ENCODE peak calls at places on chromosomes 6 and 20, in nine cellular contexts. O, F, S, C, P, Q, I, T and V are unnamed samples.

GRCh38 chr6:15246217-15247211 is 645 bp downstream of the JARID2 start:
- DNase-seq in O (no peak), F (peak), S (no peak), C (no peak), P (no peak), Q (no peak), I (no peak), T (no peak), V (no peak)

GRCh38 chr6:82492134-82492533 is 128.5 kb downstream of the TPBG start:
- DNase-seq in O (no peak), F (no peak), S (no peak), C (no peak), P (no peak), Q (no peak), I (no peak), T (no peak), V (no peak)

GRCh38 chr6:112298021-112298745 is 43.8 kb upstream of the LAMA4 start:
- DNase-seq in O (no peak), F (no peak), S (no peak), C (no peak), P (peak), Q (no peak), I (no peak), T (no peak), V (no peak)

GRCh38 chr6:52728394-52728793 is 34.9 kb downstream of the GSTA2 start:
- DNase-seq in O (no peak), F (no peak), S (no peak), C (no peak), P (no peak), Q (no peak), I (no peak), T (no peak), V (no peak)

GRCh38 chr6:29553268-29554057 is 6.1 kb downstream of the UBD start:
- DNase-seq in O (no peak), F (no peak), S (peak), C (peak), P (peak), Q (no peak), I (no peak), T (no peak), V (peak)

GRCh38 chr20:45405566-45406259 is 2.4 kb upstream of the DBNDD2 start:
- DNase-seq in O (peak), F (no peak), S (no peak), C (peak), P (peak), Q (no peak), I (no peak), T (no peak), V (peak)

GRCh38 chr20:63682384-63683139 is 13.9 kb upstream of the TNFRSF6B start:
- DNase-seq in O (no peak), F (no peak), S (no peak), C (no peak), P (no peak), Q (no peak), I (no peak), T (no peak), V (peak)

GRCh38 chr20:46123482-46124245 is 5.5 kb downstream of the CD40 start:
- DNase-seq in O (no peak), F (no peak), S (no peak), C (no peak), P (no peak), Q (no peak), I (no peak), T (no peak), V (no peak)

GRCh38 chr6:67887747-67888545 is 747.1 kb upstream of the ADGRB3 start:
- DNase-seq in O (no peak), F (peak), S (no peak), C (no peak), P (no peak), Q (no peak), I (no peak), T (no peak), V (no peak)

GRCh38 chr6:39217177-39217864 is 12.0 kb downstream of the KCNK5 start:
- DNase-seq in O (no peak), F (no peak), S (no peak), C (no peak), P (no peak), Q (no peak), I (no peak), T (no peak), V (no peak)

GRCh38 chr20:62953167-62953838 is 794 bp downstream of the SLC17A9 start:
- DNase-seq in O (no peak), F (no peak), S (no peak), C (no peak), P (no peak), Q (no peak), I (no peak), T (no peak), V (peak)

GRCh38 chr6:158773581-158774449 is 45.4 kb downstream of the EZR start:
- DNase-seq in O (no peak), F (no peak), S (no peak), C (no peak), P (no peak), Q (no peak), I (no peak), T (no peak), V (no peak)

GRCh38 chr6:134787261-134787871 is 162.5 kb downstream of the ALDH8A1 start:
- DNase-seq in O (no peak), F (no peak), S (no peak), C (no peak), P (no peak), Q (no peak), I (no peak), T (no peak), V (no peak)

GRCh38 chr20:17590245-17590644 is 20.4 kb downstream of the DSTN start:
- DNase-seq in O (no peak), F (no peak), S (no peak), C (no peak), P (no peak), Q (no peak), I (no peak), T (no peak), V (no peak)

GRCh38 chr6:53119772-53120409 is 28.8 kb downstream of the GCM1 start:
- DNase-seq in O (no peak), F (no peak), S (peak), C (no peak), P (no peak), Q (no peak), I (no peak), T (no peak), V (no peak)

GRCh38 chr6:137233561-137234504 is 14.6 kb upstream of the IFNGR1 start:
- DNase-seq in O (no peak), F (peak), S (no peak), C (no peak), P (no peak), Q (no peak), I (no peak), T (no peak), V (no peak)

GRCh38 chr6:15194453-15194852 is 51.4 kb upstream of the JARID2 start:
- DNase-seq in O (no peak), F (peak), S (no peak), C (no peak), P (no peak), Q (no peak), I (no peak), T (no peak), V (no peak)

GRCh38 chr6:167668019-167668753 is 158.5 kb upstream of the AFDN start:
- DNase-seq in O (no peak), F (no peak), S (peak), C (no peak), P (no peak), Q (no peak), I (no peak), T (peak), V (peak)

GRCh38 chr6:57307850-57308249 is 9.6 kb upstream of the PRIM2 start:
- DNase-seq in O (no peak), F (no peak), S (no peak), C (no peak), P (no peak), Q (no peak), I (no peak), T (no peak), V (no peak)

GRCh38 chr6:12203001-12203400 is 87.2 kb upstream of the EDN1 start:
- DNase-seq in O (no peak), F (no peak), S (peak), C (peak), P (no peak), Q (no peak), I (no peak), T (no peak), V (no peak)

GRCh38 chr20:51503376-51503775 is 39.1 kb downstream of the NFATC2 start:
- DNase-seq in O (no peak), F (no peak), S (no peak), C (no peak), P (no peak), Q (no peak), I (no peak), T (no peak), V (no peak)

GRCh38 chr20:59835057-59835447 is 98.4 kb downstream of the SYCP2 start:
- DNase-seq in O (no peak), F (no peak), S (no peak), C (no peak), P (no peak), Q (no peak), I (no peak), T (no peak), V (no peak)

GRCh38 chr6:6942826-6943225 is 164.9 kb upstream of the RREB1 start:
- DNase-seq in O (no peak), F (peak), S (no peak), C (no peak), P (no peak), Q (peak), I (no peak), T (peak), V (peak)

GRCh38 chr6:21666788-21667681 is 73.5 kb downstream of the SOX4 start:
- DNase-seq in O (no peak), F (no peak), S (no peak), C (peak), P (peak), Q (no peak), I (no peak), T (no peak), V (no peak)

GRCh38 chr20:13736792-13737191 is 47.9 kb downstream of the ESF1 start:
- DNase-seq in O (no peak), F (no peak), S (no peak), C (no peak), P (no peak), Q (no peak), I (no peak), T (no peak), V (no peak)

GRCh38 chr6:27547157-27548075 is 74.5 kb upstream of the ZNF184 start:
- DNase-seq in O (no peak), F (no peak), S (no peak), C (peak), P (no peak), Q (no peak), I (peak), T (no peak), V (no peak)

GRCh38 chr6:35048031-35048613 is 93.0 kb downstream of the TCP11 start:
- DNase-seq in O (peak), F (peak), S (no peak), C (no peak), P (peak), Q (no peak), I (no peak), T (peak), V (no peak)

GRCh38 chr20:17762873-17763557 is 63.2 kb downstream of the BANF2 start:
- DNase-seq in O (no peak), F (no peak), S (peak), C (no peak), P (no peak), Q (no peak), I (no peak), T (no peak), V (no peak)

GRCh38 chr6:169132361-169132895 is 121.2 kb downstream of the THBS2 start:
- DNase-seq in O (no peak), F (no peak), S (no peak), C (no peak), P (no peak), Q (no peak), I (no peak), T (no peak), V (no peak)

GRCh38 chr20:53725575-53725970 is 131.9 kb upstream of the ZNF217 start:
- DNase-seq in O (no peak), F (no peak), S (no peak), C (no peak), P (no peak), Q (no peak), I (no peak), T (no peak), V (no peak)

GRCh38 chr20:16904751-16905150 is 156.6 kb downstream of the OTOR start:
- DNase-seq in O (no peak), F (no peak), S (no peak), C (no peak), P (no peak), Q (no peak), I (no peak), T (no peak), V (no peak)

GRCh38 chr20:64158346-64159285 is 5.6 kb upstream of the MYT1 start:
- DNase-seq in O (no peak), F (no peak), S (no peak), C (no peak), P (no peak), Q (peak), I (no peak), T (no peak), V (no peak)

GRCh38 chr20:11814276-11814675 is 103.4 kb upstream of the BTBD3 start:
- DNase-seq in O (no peak), F (no peak), S (no peak), C (no peak), P (no peak), Q (no peak), I (no peak), T (no peak), V (no peak)

GRCh38 chr6:134002821-134003220 is 49.6 kb downstream of the SLC2A12 start:
- DNase-seq in O (no peak), F (no peak), S (no peak), C (no peak), P (no peak), Q (no peak), I (no peak), T (no peak), V (no peak)

GRCh38 chr6:128078276-128078675 is 177.4 kb upstream of the THEMIS start:
- DNase-seq in O (no peak), F (no peak), S (no peak), C (no peak), P (no peak), Q (no peak), I (no peak), T (no peak), V (no peak)

GRCh38 chr6:14542670-14543366 is 425.2 kb downstream of the CD83 start:
- DNase-seq in O (no peak), F (no peak), S (no peak), C (no peak), P (no peak), Q (no peak), I (peak), T (no peak), V (no peak)